ENCODE peak calls at places on chromosome X, in nine cellular contexts. G is fibroblast of pulmonary artery, H is neural progenitor cell, Y is H9, I is PC-3, A is body of pancreas, P is colonic mucosa, B is WTC11, S is left lung. O is an unnamed sample.

GRCh38 chrX:77514177-77514576 is 67.0 kb downstream of the FGF16 start:
- DNase-seq in G (no peak), H (no peak), Y (no peak), I (no peak), A (no peak), P (no peak), B (no peak), S (no peak), O (no peak)

GRCh38 chrX:151970661-151971060 is 3.8 kb downstream of the GABRE start:
- DNase-seq in G (peak), H (no peak), Y (no peak), I (peak), A (peak), P (peak), B (no peak), S (peak), O (no peak)

GRCh38 chrX:140177821-140178220 is 212.5 kb upstream of the CXorf66 start:
- DNase-seq in G (no peak), H (peak), Y (no peak), I (no peak), A (no peak), P (no peak), B (peak), S (no peak), O (no peak)

GRCh38 chrX:123590842-123591491 is 141.9 kb downstream of the THOC2 start:
- DNase-seq in G (peak), H (no peak), Y (no peak), I (peak), A (no peak), P (no peak), B (no peak), S (no peak), O (peak)

GRCh38 chrX:16042980-16043379 is 80.4 kb upstream of the GRPR start:
- DNase-seq in G (no peak), H (no peak), Y (no peak), I (no peak), A (no peak), P (no peak), B (no peak), S (no peak), O (no peak)

GRCh38 chrX:283115-283845 is 2.1 kb downstream of the PLCXD1 start:
- DNase-seq in G (peak), H (peak), Y (peak), I (peak), A (peak), P (peak), B (peak), S (peak), O (peak)

GRCh38 chrX:153854702-153855101 is 24.4 kb upstream of the PDZD4 start:
- DNase-seq in G (no peak), H (no peak), Y (no peak), I (no peak), A (no peak), P (no peak), B (no peak), S (no peak), O (no peak)

GRCh38 chrX:148133099-148133725 is 152.1 kb downstream of the FMR1NB start:
- DNase-seq in G (peak), H (no peak), Y (no peak), I (no peak), A (no peak), P (no peak), B (no peak), S (no peak), O (no peak)

GRCh38 chrX:47380268-47380667 is 9.9 kb downstream of the ZNF157 start:
- DNase-seq in G (no peak), H (no peak), Y (no peak), I (peak), A (peak), P (peak), B (no peak), S (no peak), O (no peak)

GRCh38 chrX:71301195-71301924 is at the start of gene ITGB1BP2:
- DNase-seq in G (peak), H (no peak), Y (no peak), I (no peak), A (no peak), P (no peak), B (no peak), S (no peak), O (no peak)

GRCh38 chrX:22134681-22135080 is 102.6 kb downstream of the PHEX start:
- DNase-seq in G (peak), H (no peak), Y (no peak), I (peak), A (no peak), P (no peak), B (no peak), S (no peak), O (no peak)

GRCh38 chrX:69165116-69165651 is at the start of gene PJA1:
- DNase-seq in G (peak), H (peak), Y (peak), I (peak), A (peak), P (peak), B (peak), S (peak), O (no peak)

GRCh38 chrX:31580726-31581125 is 508.9 kb upstream of the FTHL17 start:
- DNase-seq in G (peak), H (peak), Y (no peak), I (no peak), A (no peak), P (no peak), B (no peak), S (no peak), O (no peak)

GRCh38 chrX:24125028-24125612 is 24.4 kb upstream of the ZFX start:
- DNase-seq in G (no peak), H (no peak), Y (no peak), I (no peak), A (peak), P (no peak), B (no peak), S (no peak), O (no peak)

GRCh38 chrX:36445576-36445975 is 526.0 kb downstream of the CFAP47 start:
- DNase-seq in G (no peak), H (no peak), Y (no peak), I (no peak), A (no peak), P (no peak), B (no peak), S (no peak), O (no peak)

GRCh38 chrX:80578518-80579105 is 158.4 kb downstream of the TENT5D start:
- DNase-seq in G (peak), H (peak), Y (no peak), I (peak), A (no peak), P (no peak), B (no peak), S (no peak), O (peak)

GRCh38 chrX:71098302-71098701 is 2.7 kb downstream of the FOXO4 start:
- DNase-seq in G (peak), H (no peak), Y (no peak), I (peak), A (peak), P (peak), B (peak), S (peak), O (no peak)

GRCh38 chrX:3527811-3528210 is 181.4 kb upstream of the MXRA5 start:
- DNase-seq in G (no peak), H (no peak), Y (no peak), I (no peak), A (no peak), P (no peak), B (no peak), S (no peak), O (no peak)

GRCh38 chrX:129980043-129980442 is 2.4 kb upstream of the BCORL1 start:
- DNase-seq in G (no peak), H (peak), Y (no peak), I (no peak), A (peak), P (peak), B (peak), S (peak), O (no peak)

GRCh38 chrX:106331606-106332005 is 163.5 kb downstream of the PWWP3B start:
- DNase-seq in G (no peak), H (no peak), Y (no peak), I (no peak), A (no peak), P (no peak), B (no peak), S (no peak), O (no peak)

GRCh38 chrX:150225756-150226155 is 137.4 kb upstream of the MAMLD1 start:
- DNase-seq in G (no peak), H (no peak), Y (peak), I (no peak), A (no peak), P (peak), B (no peak), S (no peak), O (no peak)

GRCh38 chrX:13469963-13470679 is 99.3 kb upstream of the EGFL6 start:
- DNase-seq in G (peak), H (no peak), Y (no peak), I (peak), A (no peak), P (no peak), B (no peak), S (no peak), O (no peak)

GRCh38 chrX:13471269-13471668 is 98.1 kb upstream of the EGFL6 start:
- DNase-seq in G (no peak), H (peak), Y (peak), I (no peak), A (no peak), P (no peak), B (peak), S (no peak), O (no peak)

GRCh38 chrX:13473666-13474516 is 95.5 kb upstream of the EGFL6 start:
- DNase-seq in G (peak), H (peak), Y (no peak), I (no peak), A (no peak), P (no peak), B (no peak), S (no peak), O (no peak)

GRCh38 chrX:13470680-13470967 is 98.8 kb upstream of the EGFL6 start:
- DNase-seq in G (no peak), H (peak), Y (no peak), I (no peak), A (no peak), P (no peak), B (no peak), S (no peak), O (no peak)

GRCh38 chrX:13472975-13473665 is 96.3 kb upstream of the EGFL6 start:
- DNase-seq in G (peak), H (no peak), Y (no peak), I (no peak), A (no peak), P (no peak), B (no peak), S (no peak), O (no peak)
- TF ChIP-seq CTCF in G (peak), H (peak), Y (peak), I (no peak), A (no peak), P (no peak), B (no peak), S (no peak), O (peak)

GRCh38 chrX:2417205-2417604 is 83.6 kb downstream of the DHRSX start:
- DNase-seq in G (no peak), H (no peak), Y (no peak), I (no peak), A (no peak), P (no peak), B (no peak), S (no peak), O (no peak)

GRCh38 chrX:2413969-2414368 is 86.8 kb downstream of the DHRSX start:
- DNase-seq in G (no peak), H (no peak), Y (no peak), I (no peak), A (no peak), P (no peak), B (no peak), S (no peak), O (no peak)

GRCh38 chrX:2418000-2418399 is 82.8 kb downstream of the DHRSX start:
- DNase-seq in G (no peak), H (no peak), Y (no peak), I (no peak), A (no peak), P (no peak), B (no peak), S (no peak), O (no peak)

GRCh38 chrX:2412131-2412530 is 88.6 kb downstream of the DHRSX start:
- DNase-seq in G (no peak), H (no peak), Y (no peak), I (no peak), A (no peak), P (no peak), B (no peak), S (no peak), O (no peak)

GRCh38 chrX:2414384-2414783 is 86.4 kb downstream of the DHRSX start:
- DNase-seq in G (no peak), H (no peak), Y (no peak), I (no peak), A (no peak), P (no peak), B (no peak), S (no peak), O (no peak)
- TF ChIP-seq CTCF in G (no peak), H (no peak), Y (no peak), I (no peak), A (no peak), P (no peak), B (no peak), S (no peak), O (no peak)

DNA sequence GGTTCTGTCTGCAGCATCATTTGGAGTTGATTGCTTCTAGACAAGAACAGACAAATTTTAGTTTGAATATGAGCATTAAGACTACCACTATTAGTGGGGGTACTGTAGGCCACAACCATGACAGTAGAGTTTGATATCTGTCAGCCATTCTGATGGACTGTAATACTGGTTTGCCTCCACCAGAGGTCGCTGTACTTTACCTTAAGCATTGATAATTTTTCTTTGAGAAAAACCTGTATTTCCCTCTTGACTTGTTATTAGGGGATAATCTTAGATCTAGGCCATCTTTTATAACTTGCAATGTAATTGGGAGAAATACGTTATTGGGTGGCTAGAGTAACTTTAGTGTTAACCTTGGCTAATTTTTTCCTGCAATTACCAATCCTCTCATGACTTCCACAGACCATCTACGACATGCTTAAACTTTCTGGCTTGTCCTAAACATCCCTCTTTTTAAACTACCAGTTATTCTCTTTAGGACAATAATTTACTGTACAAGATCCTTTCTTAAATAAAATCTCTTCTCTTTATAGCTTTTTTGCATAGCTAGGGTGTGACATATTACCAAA is 562.4 kb downstream of the MAGEB5 start:
- DNase-seq in G (no peak), H (peak), Y (no peak), I (no peak), A (no peak), P (no peak), B (no peak), S (no peak), O (no peak)
- TF ChIP-seq CTCF in G (peak), H (peak), Y (peak), I (peak), A (no peak), P (no peak), B (no peak), S (no peak), O (no peak)

GRCh38 chrX:40550069-40550468 is 30.7 kb upstream of the ATP6AP2 start:
- DNase-seq in G (no peak), H (no peak), Y (no peak), I (no peak), A (peak), P (no peak), B (no peak), S (no peak), O (no peak)

GRCh38 chrX:40558590-40558989 is 22.2 kb upstream of the ATP6AP2 start:
- DNase-seq in G (no peak), H (no peak), Y (no peak), I (no peak), A (no peak), P (no peak), B (no peak), S (no peak), O (no peak)

GRCh38 chrX:40546870-40547269 is 33.9 kb upstream of the ATP6AP2 start:
- DNase-seq in G (no peak), H (no peak), Y (no peak), I (no peak), A (no peak), P (no peak), B (no peak), S (no peak), O (no peak)

DNA sequence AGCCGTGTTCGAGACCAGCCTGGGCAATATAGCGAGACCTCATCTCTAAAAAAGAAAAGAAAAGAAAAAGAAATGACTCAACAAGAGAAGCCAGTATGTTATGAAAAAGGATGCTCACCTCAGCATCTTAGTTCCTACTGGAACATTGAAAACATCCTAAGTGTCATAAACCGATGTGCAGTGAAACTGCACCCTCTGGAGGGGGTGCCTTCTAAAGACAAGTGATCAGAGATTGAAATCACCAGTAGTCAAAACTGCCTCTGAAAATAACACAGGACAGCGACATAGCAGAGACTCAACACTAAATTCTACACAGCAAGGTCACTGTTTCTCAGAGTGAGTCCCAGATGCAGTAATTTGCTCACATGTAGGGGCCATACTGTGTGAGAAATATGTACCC is 28.0 kb upstream of the ATP6AP2 start:
- DNase-seq in G (peak), H (peak), Y (no peak), I (peak), A (no peak), P (no peak), B (no peak), S (no peak), O (no peak)
- TF ChIP-seq CTCF in G (peak), H (peak), Y (no peak), I (peak), A (no peak), P (no peak), B (no peak), S (no peak), O (peak)

GRCh38 chrX:1673337-1673736 is 58.5 kb downstream of the ASMT start:
- DNase-seq in G (peak), H (peak), Y (peak), I (peak), A (peak), P (peak), B (peak), S (no peak), O (no peak)
- TF ChIP-seq CTCF in G (peak), H (peak), Y (peak), I (peak), A (peak), P (peak), B (peak), S (peak), O (peak)